ENCODE peak calls at places on chromosomes 12 and 14, in eight cellular contexts. F, R, V, P, J, A, B and C are unnamed samples.

GRCh38 chr14:50001146-50001998 is 108.5 kb downstream of the ARF6 start:
- DNase-seq in F (no peak), R (peak), V (peak), P (no peak), J (peak), A (no peak), B (peak), C (no peak)

GRCh38 chr12:1611775-1612174 is 17.3 kb upstream of the WNT5B start:
- DNase-seq in F (peak), R (peak), V (no peak), P (no peak), J (no peak), A (no peak), B (no peak), C (peak)

GRCh38 chr12:69239922-69240624 is 704 bp downstream of the CPSF6 start:
- DNase-seq in F (no peak), R (peak), V (no peak), P (peak), J (peak), A (no peak), B (peak), C (no peak)

GRCh38 chr12:12456637-12457036 is 99.8 kb downstream of the BORCS5 start:
- DNase-seq in F (no peak), R (peak), V (no peak), P (no peak), J (no peak), A (no peak), B (no peak), C (no peak)

GRCh38 chr12:89343127-89343526 is 9.2 kb downstream of the DUSP6 start:
- DNase-seq in F (no peak), R (peak), V (no peak), P (no peak), J (no peak), A (no peak), B (no peak), C (no peak)

GRCh38 chr12:110548678-110549077 is 34.4 kb downstream of the PPTC7 start:
- DNase-seq in F (no peak), R (no peak), V (no peak), P (no peak), J (no peak), A (no peak), B (no peak), C (peak)

GRCh38 chr12:96371787-96372699 is 28.2 kb downstream of the CDK17 start:
- DNase-seq in F (no peak), R (no peak), V (no peak), P (no peak), J (no peak), A (no peak), B (no peak), C (no peak)

GRCh38 chr14:64946310-64947045 is 3.9 kb upstream of the GPX2 start:
- DNase-seq in F (no peak), R (no peak), V (no peak), P (no peak), J (no peak), A (no peak), B (no peak), C (no peak)

GRCh38 chr14:68986926-68987652 is 8.0 kb upstream of the ACTN1 start:
- DNase-seq in F (no peak), R (no peak), V (no peak), P (no peak), J (no peak), A (no peak), B (no peak), C (no peak)

GRCh38 chr12:26153421-26154154 is 28.8 kb upstream of the BHLHE41 start:
- DNase-seq in F (peak), R (peak), V (no peak), P (no peak), J (no peak), A (no peak), B (no peak), C (peak)

GRCh38 chr14:105529506-105530445 is 3.4 kb downstream of the TMEM121 start:
- DNase-seq in F (no peak), R (no peak), V (no peak), P (no peak), J (no peak), A (no peak), B (no peak), C (no peak)

GRCh38 chr12:7351177-7351576 is 47.3 kb downstream of the ACSM4 start:
- DNase-seq in F (no peak), R (no peak), V (no peak), P (no peak), J (no peak), A (no peak), B (no peak), C (no peak)

GRCh38 chr14:27049611-27050172 is 451.9 kb upstream of the NOVA1 start:
- DNase-seq in F (no peak), R (no peak), V (no peak), P (no peak), J (no peak), A (no peak), B (no peak), C (no peak)

GRCh38 chr14:43790681-43791080 is 716.4 kb downstream of the FSCB start:
- DNase-seq in F (no peak), R (no peak), V (no peak), P (no peak), J (no peak), A (no peak), B (no peak), C (no peak)

GRCh38 chr14:100065161-100065871 is at the start of gene EVL:
- DNase-seq in F (no peak), R (no peak), V (no peak), P (no peak), J (no peak), A (no peak), B (peak), C (no peak)

GRCh38 chr14:77557391-77557790 is 58.8 kb upstream of the ISM2 start:
- DNase-seq in F (no peak), R (no peak), V (no peak), P (no peak), J (no peak), A (no peak), B (no peak), C (no peak)

GRCh38 chr14:100608586-100609330 is 21.5 kb upstream of the BEGAIN start:
- DNase-seq in F (no peak), R (no peak), V (no peak), P (no peak), J (no peak), A (no peak), B (no peak), C (no peak)

GRCh38 chr12:109291531-109292341 is 17.3 kb downstream of the FOXN4 start:
- DNase-seq in F (no peak), R (peak), V (no peak), P (peak), J (peak), A (no peak), B (no peak), C (peak)

GRCh38 chr14:66070542-66071319 is 415.4 kb upstream of the CCDC196 start:
- DNase-seq in F (no peak), R (peak), V (peak), P (peak), J (peak), A (no peak), B (peak), C (no peak)

GRCh38 chr12:109581856-109582255 is 8.3 kb downstream of the MVK start:
- DNase-seq in F (no peak), R (peak), V (no peak), P (no peak), J (no peak), A (no peak), B (no peak), C (no peak)

GRCh38 chr14:99671230-99672224 is 12.6 kb upstream of the CYP46A1 start:
- DNase-seq in F (no peak), R (no peak), V (no peak), P (no peak), J (no peak), A (no peak), B (no peak), C (no peak)

GRCh38 chr12:39402922-39403321 is 40.0 kb downstream of the KIF21A start:
- DNase-seq in F (no peak), R (no peak), V (no peak), P (no peak), J (no peak), A (no peak), B (no peak), C (no peak)

GRCh38 chr14:101928415-101928841 is 35.9 kb upstream of the DYNC1H1 start:
- DNase-seq in F (no peak), R (no peak), V (no peak), P (no peak), J (no peak), A (no peak), B (no peak), C (no peak)

GRCh38 chr14:22226381-22226780 is 362.6 kb downstream of the DAD1 start:
- DNase-seq in F (no peak), R (no peak), V (peak), P (no peak), J (no peak), A (peak), B (peak), C (no peak)

DNA sequence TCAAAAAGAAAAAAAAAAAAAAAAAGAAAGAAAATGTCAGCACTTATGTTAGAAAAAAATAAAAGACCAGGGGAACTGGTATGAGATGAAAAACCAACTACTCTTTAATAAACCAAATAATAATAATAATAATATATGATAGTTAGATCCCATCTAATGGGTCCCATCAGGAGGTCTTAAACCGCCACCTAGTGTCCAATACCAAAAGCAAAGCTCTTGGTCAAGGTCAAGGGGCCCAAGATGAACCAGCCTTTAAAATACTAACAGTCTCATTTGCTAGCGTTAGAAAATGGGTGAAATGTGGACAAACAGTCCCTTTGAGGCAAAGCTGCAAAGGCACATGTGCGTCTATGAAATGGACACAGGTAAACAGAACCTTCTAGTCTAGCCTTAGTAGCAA is 12.3 kb downstream of the BRAP start:
- DNase-seq in F (no peak), R (peak), V (peak), P (no peak), J (no peak), A (no peak), B (no peak), C (peak)
- TF ChIP-seq CTCF in F (peak), R (peak), V (peak), P (no peak), J (no peak), A (no peak), B (no peak), C (peak)

DNA sequence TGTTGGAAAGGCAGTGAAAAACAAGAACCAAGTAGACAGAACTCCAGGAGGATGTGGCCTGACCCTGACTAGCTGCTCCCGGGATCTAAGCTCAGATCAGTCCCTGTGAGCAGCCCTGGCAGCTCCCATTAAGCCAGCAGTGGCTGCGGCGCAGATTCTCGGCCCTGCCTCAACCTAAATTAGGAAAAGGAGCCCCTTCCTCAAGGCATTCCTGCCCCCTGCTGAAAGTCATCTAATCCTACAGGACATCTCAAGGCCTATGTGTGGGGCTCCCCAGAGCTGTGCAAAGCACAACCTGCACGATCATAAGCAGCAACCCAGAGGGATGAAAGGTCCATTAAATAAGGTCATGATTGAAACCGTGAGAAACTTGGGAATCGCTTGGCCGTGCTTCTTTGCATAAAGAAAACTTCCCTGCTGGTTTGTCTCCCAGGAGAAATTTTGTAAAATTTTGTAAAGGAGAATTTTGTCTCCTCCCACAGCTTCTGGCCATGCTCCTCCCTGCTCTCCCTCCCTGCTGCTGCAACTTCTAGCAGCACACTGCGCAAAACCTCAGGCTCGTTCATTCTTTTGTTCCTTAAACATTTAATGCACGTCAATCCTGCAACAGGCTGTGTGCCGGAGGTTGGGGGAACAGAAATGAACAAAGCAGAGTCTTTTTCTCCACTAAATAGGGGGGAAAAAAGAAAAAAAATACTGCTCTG is 96.6 kb upstream of the SLC35F4 start:
- DNase-seq in F (no peak), R (no peak), V (no peak), P (peak), J (no peak), A (no peak), B (no peak), C (no peak)
- TF ChIP-seq CTCF in F (no peak), R (no peak), V (no peak), P (no peak), J (no peak), A (no peak), B (no peak), C (no peak)

DNA sequence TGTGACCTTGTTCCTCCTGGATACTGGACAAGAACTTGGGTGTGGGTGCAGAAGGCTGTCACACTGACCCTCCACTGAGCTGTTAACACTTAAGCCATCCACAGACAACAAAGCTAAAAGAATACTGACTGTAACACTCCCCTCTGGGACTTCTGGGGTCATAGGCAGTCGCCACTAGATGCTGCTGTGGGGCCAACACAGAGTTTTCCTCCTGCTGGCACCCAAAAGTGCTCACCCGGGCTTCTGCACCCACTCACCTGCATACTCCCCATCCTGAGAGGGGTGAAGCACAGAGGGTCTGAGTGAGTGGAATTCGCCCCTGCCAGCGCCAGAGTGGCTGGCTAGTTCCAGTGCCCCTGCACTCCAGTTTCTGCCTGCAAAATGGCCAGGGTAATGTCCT is 422.4 kb upstream of the LMO3 start:
- DNase-seq in F (no peak), R (no peak), V (no peak), P (no peak), J (no peak), A (no peak), B (no peak), C (no peak)
- TF ChIP-seq CTCF in F (no peak), R (no peak), V (no peak), P (no peak), J (no peak), A (no peak), B (no peak), C (no peak)

DNA sequence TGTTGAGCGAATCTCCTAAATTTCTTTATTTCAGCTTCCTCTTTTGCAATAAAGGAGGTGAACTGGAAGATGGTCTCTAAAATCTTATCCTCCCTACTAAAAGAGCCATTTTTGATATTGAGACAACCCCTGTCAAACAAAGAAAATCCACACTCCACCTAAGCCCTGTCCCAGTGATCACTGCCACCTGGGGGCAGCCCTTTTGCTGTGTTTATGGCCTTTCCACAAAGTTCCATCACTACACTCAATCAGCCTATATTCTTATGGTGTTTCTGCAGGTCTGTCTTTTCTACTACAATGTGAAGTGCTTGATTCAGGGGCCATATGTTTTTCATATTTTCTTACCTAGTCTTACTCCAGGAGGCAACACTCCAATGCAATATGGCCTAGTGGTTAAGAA is 163.7 kb downstream of the BMP4 start:
- DNase-seq in F (no peak), R (no peak), V (no peak), P (no peak), J (no peak), A (no peak), B (no peak), C (no peak)
- TF ChIP-seq CTCF in F (no peak), R (peak), V (no peak), P (no peak), J (no peak), A (no peak), B (no peak), C (no peak)

DNA sequence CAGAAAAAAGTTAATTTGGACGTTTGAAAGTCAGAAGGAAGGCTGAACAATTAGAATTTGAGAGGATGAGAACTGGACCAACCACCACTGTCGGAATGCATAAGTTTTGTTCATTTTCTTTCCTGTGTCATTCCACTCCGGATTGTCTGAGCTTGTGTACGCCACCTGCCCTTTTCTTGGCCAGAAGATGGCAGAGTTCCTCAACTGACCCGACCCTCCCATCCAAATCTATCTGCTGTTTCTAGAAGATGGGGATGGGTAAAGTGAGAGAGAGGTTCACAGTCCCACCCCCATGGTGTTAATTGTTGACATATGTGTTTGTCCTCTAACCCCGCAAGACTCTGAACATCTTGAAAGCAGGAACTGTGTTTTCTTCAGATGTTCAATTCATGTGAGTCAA is 388.0 kb downstream of the VRK1 start:
- DNase-seq in F (no peak), R (no peak), V (no peak), P (peak), J (no peak), A (no peak), B (no peak), C (no peak)
- TF ChIP-seq CTCF in F (no peak), R (no peak), V (peak), P (peak), J (no peak), A (peak), B (peak), C (peak)

GRCh38 chr14:37596790-37597189 is 1.4 kb downstream of the TTC6 start:
- DNase-seq in F (no peak), R (no peak), V (no peak), P (no peak), J (no peak), A (no peak), B (no peak), C (no peak)

GRCh38 chr14:37598973-37599526 is 3.6 kb downstream of the TTC6 start:
- DNase-seq in F (no peak), R (no peak), V (no peak), P (no peak), J (no peak), A (no peak), B (no peak), C (no peak)

GRCh38 chr14:37598085-37598972 is 2.9 kb downstream of the TTC6 start:
- DNase-seq in F (no peak), R (no peak), V (no peak), P (no peak), J (no peak), A (no peak), B (no peak), C (no peak)

GRCh38 chr14:37595809-37596595 is 573 bp downstream of the TTC6 start:
- DNase-seq in F (no peak), R (no peak), V (peak), P (peak), J (peak), A (peak), B (no peak), C (no peak)

GRCh38 chr14:37597538-37598084 is 2.2 kb downstream of the TTC6 start:
- DNase-seq in F (no peak), R (no peak), V (no peak), P (peak), J (no peak), A (no peak), B (no peak), C (no peak)
- TF ChIP-seq CTCF in F (peak), R (peak), V (no peak), P (peak), J (peak), A (no peak), B (no peak), C (peak)

GRCh38 chr14:90520326-90520725 is 123.5 kb downstream of the CALM1 start:
- DNase-seq in F (no peak), R (no peak), V (no peak), P (no peak), J (no peak), A (no peak), B (no peak), C (no peak)

GRCh38 chr14:90518075-90518940 is 121.5 kb downstream of the CALM1 start:
- DNase-seq in F (no peak), R (no peak), V (no peak), P (no peak), J (no peak), A (no peak), B (no peak), C (no peak)

GRCh38 chr14:90518941-90519256 is 122.1 kb downstream of the CALM1 start:
- DNase-seq in F (no peak), R (no peak), V (peak), P (peak), J (no peak), A (no peak), B (peak), C (no peak)

GRCh38 chr14:90521121-90521929 is 124.5 kb downstream of the CALM1 start:
- DNase-seq in F (no peak), R (peak), V (no peak), P (no peak), J (no peak), A (no peak), B (no peak), C (no peak)

GRCh38 chr14:90519262-90519920 is 122.6 kb downstream of the CALM1 start:
- DNase-seq in F (no peak), R (no peak), V (no peak), P (no peak), J (no peak), A (no peak), B (no peak), C (no peak)
- TF ChIP-seq CTCF in F (no peak), R (no peak), V (no peak), P (no peak), J (peak), A (no peak), B (no peak), C (no peak)

GRCh38 chr12:57759360-57759980 is 4.6 kb downstream of the MARCHF9 start:
- DNase-seq in F (no peak), R (peak), V (peak), P (no peak), J (no peak), A (no peak), B (peak), C (no peak)
- TF ChIP-seq CTCF in F (peak), R (peak), V (peak), P (peak), J (no peak), A (peak), B (peak), C (peak)

GRCh38 chr12:63353559-63353958 is 202.6 kb upstream of the AVPR1A start:
- DNase-seq in F (no peak), R (peak), V (no peak), P (no peak), J (no peak), A (no peak), B (no peak), C (no peak)
- TF ChIP-seq CTCF in F (no peak), R (peak), V (no peak), P (peak), J (no peak), A (no peak), B (no peak), C (no peak)